ENCODE peak calls at places on chromosomes 3 and 15, in four cellular contexts. M is NCI-H510A treated with DMSO at 0.1 percent for 48 hours, O is NCI-H1105 treated with DMSO at 0.1 percent for 48 hours, N is AG10803. D is an unnamed sample.

GRCh38 chr15:88256261-88257230 is at the start of gene NTRK3:
- DNase-seq in M (peak), N (peak), O (peak), D (peak)

GRCh38 chr3:159635047-159635641 is 353.5 kb upstream of the IL12A start:
- DNase-seq in M (no peak), N (peak), O (no peak), D (no peak)

GRCh38 chr15:41944313-41944940 is 27.9 kb downstream of the EHD4 start:
- DNase-seq in O (no peak), N (peak), M (no peak), D (peak)

GRCh38 chr3:82671466-82671865 is 910.0 kb upstream of the GBE1 start:
- DNase-seq in O (no peak), M (no peak), N (no peak), D (no peak)

GRCh38 chr15:65211157-65211982 is at the start of gene CILP:
- DNase-seq in N (peak), O (no peak), M (no peak), D (peak)

GRCh38 chr15:90934256-90934948 is 683 bp upstream of the UNC45A start:
- DNase-seq in O (peak), M (peak), N (peak), D (peak)

GRCh38 chr3:121941592-121941991 is 47.4 kb downstream of the SLC15A2 start:
- DNase-seq in O (no peak), M (peak), N (no peak), D (no peak)

GRCh38 chr3:31117854-31118253 is 223.4 kb upstream of the GADL1 start:
- DNase-seq in M (no peak), N (no peak), O (no peak), D (no peak)

GRCh38 chr3:83821526-83821925 is 1137.3 kb upstream of the CADM2 start:
- DNase-seq in M (no peak), N (no peak), O (no peak), D (no peak)

GRCh38 chr15:69608661-69609060 is 156.0 kb downstream of the RPLP1 start:
- DNase-seq in N (no peak), M (no peak), O (no peak), D (no peak)

GRCh38 chr3:102536479-102536878 is 101.7 kb downstream of the ZPLD1 start:
- DNase-seq in O (peak), N (peak), M (peak), D (peak)

GRCh38 chr3:116929534-116930222 is 220.1 kb downstream of the TUSC7 start:
- DNase-seq in O (no peak), M (no peak), N (no peak), D (no peak)

D was measured in AG20443.